ENCODE peak calls at places on chromosome 9, in seven cellular contexts. J is fibroblast of the conjunctiva; Q is Kasumi-1; X is uterus; K is activated CD4-positive, alpha-beta T cell treated with anti-CD3 and anti-CD28 coated beads, Interleukin-2, amount 10 ng/mL, durations not matched to agents 7 days and 5 days; P is brain microvascular endothelial cell; N is EL. O is an unnamed sample.

GRCh38 chr9:129160712-129161533 is 17.1 kb downstream of the IER5L start:
- DNase-seq in K (no peak), J (no peak), X (no peak), P (peak; percentile 18), Q (no peak), N (peak; percentile 33), O (peak; percentile 41)

GRCh38 chr9:116700279-116700678 is 13.2 kb downstream of the TRIM32 start:
- DNase-seq in P (no peak), Q (no peak), N (no peak), X (no peak), J (no peak), K (no peak), O (no peak)

GRCh38 chr9:96381696-96382095 is 1.8 kb downstream of the SLC35D2 start:
- DNase-seq in Q (no peak), N (no peak), X (no peak), P (no peak), J (no peak), K (no peak), O (no peak)

GRCh38 chr9:22645893-22646292 is 199.3 kb downstream of the DMRTA1 start:
- DNase-seq in N (peak; percentile 5), Q (no peak), K (no peak), P (no peak), J (no peak), X (no peak), O (no peak)

GRCh38 chr9:21681641-21682040 is 120.8 kb upstream of the MTAP start:
- DNase-seq in Q (no peak), K (no peak), J (peak; percentile 52), N (peak; percentile 76), X (no peak), P (peak; percentile 25), O (no peak)

GRCh38 chr9:19551124-19551929 is 142.5 kb downstream of the ACER2 start:
- DNase-seq in P (no peak), K (no peak), Q (peak; percentile 0), X (no peak), J (no peak), N (no peak), O (peak; percentile 1)

GRCh38 chr9:97623946-97624345 is 9.2 kb downstream of the TSTD2 start:
- DNase-seq in K (no peak), J (no peak), N (no peak), X (no peak), Q (no peak), P (no peak), O (no peak)

GRCh38 chr9:114409103-114409780 is 21.5 kb upstream of the AKNA start:
- DNase-seq in X (no peak), Q (peak; percentile 13), J (no peak), N (peak; percentile 87), P (peak; percentile 53), K (no peak), O (peak; percentile 94)

GRCh38 chr9:133493428-133493827 is 14.5 kb upstream of the SLC2A6 start:
- DNase-seq in Q (no peak), N (no peak), P (no peak), K (no peak), J (no peak), X (no peak), O (no peak)

GRCh38 chr9:13279284-13280162 is at the start of gene MPDZ:
- DNase-seq in J (peak; percentile 29), Q (no peak), X (peak; percentile 71), K (no peak), N (peak; percentile 69), P (peak; percentile 77), O (no peak)

GRCh38 chr9:132614324-132614723 is 31.9 kb downstream of the BARHL1 start:
- DNase-seq in N (no peak), P (no peak), J (no peak), X (no peak), K (no peak), Q (no peak), O (no peak)

GRCh38 chr9:18325337-18326011 is 148.5 kb upstream of the ADAMTSL1 start:
- DNase-seq in J (no peak), P (no peak), N (peak; percentile 19), Q (no peak), X (no peak), K (no peak), O (no peak)

GRCh38 chr9:36401179-36401740 is 1.2 kb upstream of the RNF38 start:
- DNase-seq in X (no peak), N (peak; percentile 83), J (no peak), Q (peak; percentile 74), K (no peak), P (peak; percentile 43), O (peak; percentile 79)

GRCh38 chr9:136662656-136663310 is at the start of gene EGFL7:
- DNase-seq in J (no peak), K (no peak), P (no peak), N (no peak), X (no peak), Q (no peak), O (no peak)

GRCh38 chr9:133238851-133239532 is 29.9 kb upstream of the OBP2B start:
- DNase-seq in Q (peak; percentile 6), X (peak; percentile 42), J (peak; percentile 28), P (peak; percentile 33), K (peak; percentile 68), N (peak; percentile 73), O (peak; percentile 10)

GRCh38 chr9:104927216-104927911 is 591 bp downstream of the ABCA1 start:
- DNase-seq in Q (no peak), P (peak; percentile 27), N (peak; percentile 62), J (no peak), X (peak; percentile 42), K (peak; percentile 12), O (peak; percentile 25)

GRCh38 chr9:89000281-89000875 is 9.1 kb downstream of the S1PR3 start:
- DNase-seq in K (no peak), Q (no peak), X (no peak), J (no peak), P (no peak), N (peak; percentile 29), O (no peak)

GRCh38 chr9:32292611-32293010 is 91.8 kb upstream of the ACO1 start:
- DNase-seq in X (no peak), Q (no peak), J (no peak), P (no peak), K (no peak), N (no peak), O (no peak)

GRCh38 chr9:4923580-4924544 is 61.2 kb upstream of the JAK2 start:
- DNase-seq in J (no peak), X (no peak), Q (peak; percentile 15), P (no peak), K (peak; percentile 46), N (peak; percentile 31), O (peak; percentile 25)

GRCh38 chr9:120708526-120709224 is 5.6 kb downstream of the MEGF9 start:
- DNase-seq in P (no peak), N (peak; percentile 57), Q (no peak), J (no peak), X (no peak), K (no peak), O (peak; percentile 57)

GRCh38 chr9:110994771-110995241 is 43.5 kb downstream of the LPAR1 start:
- DNase-seq in N (peak; percentile 35), K (no peak), P (no peak), X (no peak), J (peak; percentile 71), Q (peak; percentile 96), O (peak; percentile 90)

GRCh38 chr9:34962530-34962929 is 4.4 kb downstream of the PHF24 start:
- DNase-seq in K (no peak), X (no peak), N (no peak), P (no peak), J (no peak), Q (no peak), O (no peak)

GRCh38 chr9:105901514-105902109 is 207.3 kb downstream of the TMEM38B start:
- DNase-seq in J (no peak), Q (peak; percentile 13), N (peak; percentile 49), P (peak; percentile 24), X (no peak), K (no peak), O (no peak)

GRCh38 chr9:35191105-35191504 is 29.3 kb downstream of the UNC13B start:
- DNase-seq in P (no peak), N (no peak), X (no peak), J (no peak), K (no peak), Q (no peak), O (no peak)

GRCh38 chr9:6907772-6908381 is 150.1 kb downstream of the KDM4C start:
- DNase-seq in X (no peak), J (peak; percentile 20), K (no peak), P (peak; percentile 24), N (peak; percentile 45), Q (peak; percentile 16), O (no peak)

GRCh38 chr9:100465270-100465669 is 7.7 kb upstream of the TMEFF1 start:
- DNase-seq in Q (no peak), J (no peak), K (no peak), X (no peak), P (no peak), N (no peak), O (no peak)

GRCh38 chr9:6873862-6874261 is 116.1 kb downstream of the KDM4C start:
- DNase-seq in N (no peak), X (no peak), P (peak; percentile 49), Q (no peak), K (no peak), J (no peak), O (no peak)

GRCh38 chr9:70962761-70963445 is 158.5 kb downstream of the TRPM3 start:
- DNase-seq in N (peak; percentile 55), K (no peak), J (no peak), X (no peak), P (peak; percentile 40), Q (no peak), O (no peak)

GRCh38 chr9:34572628-34573027 is 16.9 kb downstream of the CNTFR start:
- DNase-seq in K (no peak), J (no peak), X (no peak), Q (no peak), P (no peak), N (no peak), O (no peak)

GRCh38 chr9:134564431-134565170 is 77.0 kb upstream of the COL5A1 start:
- DNase-seq in N (peak; percentile 84), J (no peak), X (peak; percentile 2), Q (no peak), P (peak; percentile 71), K (no peak), O (peak; percentile 16)

GRCh38 chr9:111036068-111036789 is 2.0 kb downstream of the LPAR1 start:
- DNase-seq in Q (peak; percentile 22), J (peak; percentile 71), N (peak; percentile 78), K (no peak), P (peak; percentile 21), X (peak; percentile 64), O (peak; percentile 4)

GRCh38 chr9:108056083-108056804 is 566.7 kb upstream of the KLF4 start:
- DNase-seq in K (no peak), P (no peak), N (peak; percentile 72), J (peak; percentile 37), Q (no peak), X (no peak), O (peak; percentile 29)

GRCh38 chr9:81083062-81083461 is 606.3 kb downstream of the TLE1 start:
- DNase-seq in N (peak; percentile 41), J (peak; percentile 13), X (no peak), K (no peak), Q (no peak), P (peak; percentile 43), O (peak; percentile 75)

GRCh38 chr9:69131682-69132081 is 42.4 kb upstream of the TJP2 start:
- DNase-seq in Q (no peak), X (peak; percentile 34), J (peak; percentile 64), P (peak; percentile 75), K (no peak), N (peak; percentile 97), O (no peak)

GRCh38 chr9:37034320-37034937 is 361 bp upstream of the PAX5 start:
- DNase-seq in P (no peak), J (no peak), X (no peak), K (no peak), N (peak; percentile 30), Q (peak; percentile 49), O (peak; percentile 22)

GRCh38 chr9:21677834-21678233 is 124.6 kb upstream of the MTAP start:
- DNase-seq in Q (no peak), K (no peak), J (peak; percentile 53), X (no peak), N (peak; percentile 84), P (peak; percentile 74), O (no peak)

GRCh38 chr9:129656795-129657390 is 8.6 kb upstream of the PRRX2 start:
- DNase-seq in X (no peak), Q (no peak), P (peak; percentile 79), J (no peak), N (peak; percentile 78), K (no peak), O (no peak)

GRCh38 chr9:97386733-97387503 is 25.0 kb upstream of the TDRD7 start:
- DNase-seq in Q (peak; percentile 42), X (peak; percentile 45), P (peak; percentile 51), J (no peak), K (peak; percentile 64), N (peak; percentile 50), O (peak; percentile 45)